ENCODE peak calls at places on chromosomes 7 and 10, in four cellular contexts. One of them, this sample, is unnamed.

GRCh38 chr7:101134399-101134980 is 7.6 kb downstream of the SERPINE1 start:
- DNase-seq in NCI-H345: no peak
- DNase-seq in activated T-cell treated with anti-CD3 and anti-CD28 coated beads, Interleukin-2, amount 50 U/mL, for 72 hours: no peak
- DNase-seq in AG08396: no peak
- DNase-seq in this sample: no peak

GRCh38 chr7:36128448-36129047 is 24.5 kb upstream of the EEPD1 start:
- DNase-seq in NCI-H345: no peak
- DNase-seq in activated T-cell treated with anti-CD3 and anti-CD28 coated beads, Interleukin-2, amount 50 U/mL, for 72 hours: no peak
- DNase-seq in AG08396: peak
- DNase-seq in this sample: no peak

GRCh38 chr7:105230486-105230885 is 158.2 kb downstream of the SRPK2 start:
- DNase-seq in NCI-H345: no peak
- DNase-seq in activated T-cell treated with anti-CD3 and anti-CD28 coated beads, Interleukin-2, amount 50 U/mL, for 72 hours: no peak
- DNase-seq in AG08396: no peak
- DNase-seq in this sample: no peak

GRCh38 chr7:123498651-123499050 is 35.7 kb downstream of the IQUB start:
- DNase-seq in NCI-H345: no peak
- DNase-seq in activated T-cell treated with anti-CD3 and anti-CD28 coated beads, Interleukin-2, amount 50 U/mL, for 72 hours: no peak
- DNase-seq in AG08396: no peak
- DNase-seq in this sample: no peak

GRCh38 chr10:112519129-112519761 is 72.2 kb downstream of the VTI1A start:
- DNase-seq in NCI-H345: no peak
- DNase-seq in activated T-cell treated with anti-CD3 and anti-CD28 coated beads, Interleukin-2, amount 50 U/mL, for 72 hours: peak
- DNase-seq in AG08396: no peak
- DNase-seq in this sample: no peak

GRCh38 chr10:110912374-110912773 is 6.6 kb downstream of the BBIP1 start:
- DNase-seq in NCI-H345: no peak
- DNase-seq in activated T-cell treated with anti-CD3 and anti-CD28 coated beads, Interleukin-2, amount 50 U/mL, for 72 hours: no peak
- DNase-seq in AG08396: peak
- DNase-seq in this sample: no peak

GRCh38 chr10:27687326-27687725 is 58.3 kb downstream of the MKX start:
- DNase-seq in NCI-H345: no peak
- DNase-seq in activated T-cell treated with anti-CD3 and anti-CD28 coated beads, Interleukin-2, amount 50 U/mL, for 72 hours: no peak
- DNase-seq in AG08396: no peak
- DNase-seq in this sample: no peak

GRCh38 chr10:43056568-43057011 is 20.3 kb upstream of the RET start:
- DNase-seq in NCI-H345: no peak
- DNase-seq in activated T-cell treated with anti-CD3 and anti-CD28 coated beads, Interleukin-2, amount 50 U/mL, for 72 hours: no peak
- DNase-seq in AG08396: no peak
- DNase-seq in this sample: no peak

GRCh38 chr7:159042084-159042483 is 102.6 kb downstream of the VIPR2 start:
- DNase-seq in NCI-H345: no peak
- DNase-seq in activated T-cell treated with anti-CD3 and anti-CD28 coated beads, Interleukin-2, amount 50 U/mL, for 72 hours: no peak
- DNase-seq in AG08396: no peak
- DNase-seq in this sample: no peak